ENCODE peak calls at places on chromosomes 11 and 22, in four cellular contexts. R, P, T and G are unnamed samples. For H3K27me3, the result is how much of the 10 kb centered on the place peaks cover.

GRCh38 chr11:2424811-2425495 is 19.4 kb downstream of the TRPM5 start:
- DNase-seq in P (no peak), R (no peak), T (no peak), G (no peak)

GRCh38 chr11:40188848-40189247 is 1270.6 kb downstream of the LRRC4C start:
- DNase-seq in R (peak), T (no peak), P (no peak), G (no peak)

GRCh38 chr11:30914143-30914762 is 328.1 kb upstream of the MPPED2 start:
- DNase-seq in P (peak), T (no peak), R (peak), G (peak)

GRCh38 chr11:68418671-68419070 is 41.9 kb upstream of the PPP6R3 start:
- DNase-seq in T (no peak), R (no peak), P (no peak), G (no peak)

GRCh38 chr11:74492084-74492483 is 1.4 kb downstream of the LIPT2 start:
- DNase-seq in R (no peak), T (no peak), P (no peak), G (no peak)

GRCh38 chr11:15930442-15931025 is 425.8 kb downstream of the SOX6 start:
- DNase-seq in P (peak), R (no peak), T (no peak), G (no peak)

GRCh38 chr22:31092161-31092560 is 11.0 kb downstream of the SMTN start:
- DNase-seq in R (no peak), T (no peak), P (no peak), G (no peak)

GRCh38 chr11:45872513-45873356 is 12.7 kb upstream of the MAPK8IP1 start:
- DNase-seq in T (no peak), R (peak), P (peak), G (peak)

GRCh38 chr11:78820722-78821121 is 246.1 kb upstream of the NARS2 start:
- DNase-seq in P (no peak), T (no peak), R (no peak), G (no peak)

GRCh38 chr11:132228756-132229325 is 858.4 kb downstream of the NTM start:
- DNase-seq in P (no peak), T (no peak), R (no peak), G (peak)

GRCh38 chr11:82790723-82791487 is 57.2 kb upstream of the FAM181B start:
- DNase-seq in R (no peak), P (no peak), T (no peak), G (no peak)

GRCh38 chr11:45354976-45355705 is 69.0 kb upstream of the SYT13 start:
- DNase-seq in P (peak), T (no peak), R (no peak), G (peak)

GRCh38 chr22:34885852-34886251 is 180.1 kb upstream of the ISX start:
- DNase-seq in R (no peak), P (no peak), T (no peak), G (no peak)

GRCh38 chr11:68506908-68507307 is 46.4 kb downstream of the PPP6R3 start:
- DNase-seq in P (no peak), R (no peak), T (no peak), G (no peak)

GRCh38 chr11:67022961-67023956 is at the start of gene SYT12:
- DNase-seq in R (no peak), P (peak), T (no peak), G (no peak)

GRCh38 chr22:31618057-31618456 is 44.0 kb downstream of the PISD start:
- DNase-seq in R (no peak), T (no peak), P (no peak), G (no peak)

GRCh38 chr11:19187880-19188279 is 13.9 kb downstream of the CSRP3 start:
- DNase-seq in T (no peak), P (no peak), R (peak), G (no peak)

GRCh38 chr22:36858156-36858555 is 2.6 kb upstream of the NCF4 start:
- DNase-seq in T (no peak), P (no peak), R (no peak), G (no peak)
- TF ChIP-seq YY1 in T (no peak), P (no peak), R (no peak), G (no peak)

GRCh38 chr11:128564642-128565245 is 22.6 kb downstream of the ETS1 start:
- DNase-seq in R (no peak), P (no peak), T (no peak), G (no peak)

GRCh38 chr11:128563942-128564641 is 23.3 kb downstream of the ETS1 start:
- DNase-seq in R (no peak), T (no peak), P (no peak), G (no peak)

GRCh38 chr11:128567130-128567529 is 20.2 kb downstream of the ETS1 start:
- DNase-seq in R (no peak), T (no peak), P (no peak), G (no peak)

GRCh38 chr11:128568166-128568778 is 19.1 kb downstream of the ETS1 start:
- DNase-seq in T (no peak), R (no peak), P (no peak), G (no peak)

GRCh38 chr11:128565881-128566280 is 21.5 kb downstream of the ETS1 start:
- DNase-seq in R (no peak), P (no peak), T (no peak), G (no peak)
- TF ChIP-seq SUZ12 in R (no peak), P (no peak), T (no peak), G (no peak)

GRCh38 chr11:116446048-116446399 is 326.8 kb downstream of the BUD13 start:
- DNase-seq in P (no peak), R (no peak), T (no peak), G (no peak)

GRCh38 chr11:116445108-116446047 is 327.4 kb downstream of the BUD13 start:
- DNase-seq in R (no peak), T (no peak), P (peak), G (peak)

GRCh38 chr11:116452447-116452846 is 320.3 kb downstream of the BUD13 start:
- DNase-seq in P (no peak), T (no peak), R (no peak), G (no peak)

GRCh38 chr11:116446542-116446941 is 326.2 kb downstream of the BUD13 start:
- DNase-seq in P (no peak), R (no peak), T (no peak), G (no peak)

GRCh38 chr11:116449522-116449921 is 323.3 kb downstream of the BUD13 start:
- DNase-seq in P (no peak), T (no peak), R (no peak), G (no peak)
- H3K27me3 ChIP-seq in P (under half), T (under half), R (under half), G (under half)

GRCh38 chr11:93216511-93217121 is 18.8 kb upstream of the SLC36A4 start:
- DNase-seq in T (no peak), R (no peak), P (no peak), G (no peak)
- TF ChIP-seq YY1 in T (no peak), R (no peak), P (no peak), G (no peak)

GRCh38 chr11:131186629-131187075 is 183.8 kb upstream of the NTM start:
- DNase-seq in R (no peak), T (peak), P (peak), G (no peak)
- TF ChIP-seq SUZ12 in R (no peak), T (no peak), P (no peak), G (no peak)

DNA sequence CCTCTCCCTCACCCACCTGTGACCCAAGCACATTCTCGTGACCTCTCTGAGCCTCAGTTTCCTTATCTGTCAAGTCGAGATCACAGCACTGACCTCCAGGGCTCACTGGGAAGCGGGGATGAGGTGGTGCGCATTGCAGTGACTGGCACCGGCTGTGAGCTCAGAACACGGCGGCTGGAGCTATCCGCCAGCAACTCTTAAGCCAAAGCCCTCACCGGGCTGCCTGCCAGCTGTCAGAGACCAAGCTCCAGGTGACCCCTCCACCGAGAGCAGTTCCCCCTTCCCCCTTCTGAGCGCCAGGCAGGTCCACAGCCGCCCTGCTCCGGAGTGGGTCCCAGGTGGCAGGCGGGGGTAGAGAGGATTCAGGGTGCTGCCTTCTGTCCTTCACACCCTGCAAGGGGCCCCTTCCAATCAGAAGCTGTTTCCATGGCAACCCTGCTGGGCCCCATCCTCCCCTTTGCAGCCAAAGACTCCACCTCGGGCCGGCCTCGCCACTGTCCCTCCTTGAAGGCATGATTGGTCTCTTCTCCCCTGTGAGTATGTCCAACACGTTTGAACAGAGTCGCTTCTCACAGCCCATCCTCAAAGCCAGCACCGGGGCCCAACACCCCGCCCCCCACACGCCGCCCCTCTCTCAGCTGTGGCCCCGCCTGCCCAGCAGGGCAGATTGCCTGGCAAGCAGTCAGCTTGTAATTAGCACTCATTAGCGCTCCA is 98.8 kb downstream of the WNT7B start:
- DNase-seq in T (no peak), P (peak), R (no peak), G (no peak)
- H3K27me3 ChIP-seq in T (under half), P (under half), R (half or more), G (under half)

DNA sequence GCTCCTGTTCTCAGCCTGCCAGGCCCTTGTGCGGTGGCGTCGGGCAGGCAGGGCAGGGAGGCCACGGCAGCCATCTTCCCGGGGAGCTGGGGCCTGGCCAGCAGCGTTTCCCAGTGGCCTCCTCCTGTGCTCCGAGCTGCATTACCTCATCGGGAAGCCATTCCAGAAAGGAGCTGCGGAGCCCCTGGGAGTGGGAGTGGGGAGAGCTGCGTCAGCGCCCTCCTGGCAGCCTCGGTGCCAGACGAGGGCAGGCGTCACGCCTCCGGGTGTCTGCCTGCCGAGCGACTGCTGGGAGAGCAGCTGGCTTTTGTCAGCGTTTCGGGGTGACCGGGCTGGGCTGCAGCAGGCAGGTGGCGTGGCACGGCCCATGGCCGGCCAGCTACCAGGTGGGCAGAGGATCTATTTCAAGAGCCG is 30.9 kb upstream of the WNT7B start:
- DNase-seq in T (no peak), R (no peak), P (no peak), G (no peak)
- TF ChIP-seq YY1 in T (no peak), R (no peak), P (no peak), G (no peak)